ENCODE peak calls at places on chromosome 3, in eight cellular contexts. One of them, this sample, is unnamed.

GRCh38 chr3:31041161-31041978 is 146.9 kb upstream of the GADL1 start:
- DNase-seq in heart right ventricle: no peak
- DNase-seq in heart left ventricle: no peak
- DNase-seq in tibial artery: no peak
- DNase-seq in tibial nerve: no peak
- DNase-seq in transverse colon: no peak
- DNase-seq in right atrium auricular region: no peak
- DNase-seq in Panc1: peak
- DNase-seq in this sample: no peak

GRCh38 chr3:130896101-130896500 is 2.2 kb downstream of the ATP2C1 start:
- DNase-seq in heart right ventricle: no peak
- DNase-seq in heart left ventricle: no peak
- DNase-seq in tibial artery: no peak
- DNase-seq in tibial nerve: no peak
- DNase-seq in transverse colon: no peak
- DNase-seq in right atrium auricular region: no peak
- DNase-seq in Panc1: no peak
- DNase-seq in this sample: no peak

GRCh38 chr3:44992555-44993470 is 16.8 kb downstream of the EXOSC7 start:
- DNase-seq in heart right ventricle: no peak
- DNase-seq in heart left ventricle: no peak
- DNase-seq in tibial artery: no peak
- DNase-seq in tibial nerve: no peak
- DNase-seq in transverse colon: no peak
- DNase-seq in right atrium auricular region: no peak
- DNase-seq in Panc1: no peak
- DNase-seq in this sample: no peak

GRCh38 chr3:62874398-62875102 is 666 bp downstream of the CADPS start:
- DNase-seq in heart right ventricle: no peak
- DNase-seq in heart left ventricle: no peak
- DNase-seq in tibial artery: no peak
- DNase-seq in tibial nerve: no peak
- DNase-seq in transverse colon: no peak
- DNase-seq in right atrium auricular region: no peak
- DNase-seq in Panc1: no peak
- DNase-seq in this sample: no peak

GRCh38 chr3:107745354-107745753 is 222.6 kb downstream of the BBX start:
- DNase-seq in heart right ventricle: no peak
- DNase-seq in heart left ventricle: no peak
- DNase-seq in tibial artery: no peak
- DNase-seq in tibial nerve: no peak
- DNase-seq in transverse colon: no peak
- DNase-seq in right atrium auricular region: no peak
- DNase-seq in Panc1: no peak
- DNase-seq in this sample: no peak

GRCh38 chr3:71195492-71195891 is 388.0 kb downstream of the FOXP1 start:
- DNase-seq in heart right ventricle: no peak
- DNase-seq in heart left ventricle: no peak
- DNase-seq in tibial artery: no peak
- DNase-seq in tibial nerve: no peak
- DNase-seq in transverse colon: no peak
- DNase-seq in right atrium auricular region: no peak
- DNase-seq in Panc1: no peak
- DNase-seq in this sample: no peak

GRCh38 chr3:41075958-41076357 is 123.3 kb upstream of the CTNNB1 start:
- DNase-seq in heart right ventricle: peak
- DNase-seq in heart left ventricle: peak
- DNase-seq in tibial artery: peak
- DNase-seq in tibial nerve: peak
- DNase-seq in transverse colon: no peak
- DNase-seq in right atrium auricular region: peak
- DNase-seq in Panc1: no peak
- DNase-seq in this sample: no peak

GRCh38 chr3:78809941-78810340 is 957.9 kb downstream of the ROBO1 start:
- DNase-seq in heart right ventricle: no peak
- DNase-seq in heart left ventricle: no peak
- DNase-seq in tibial artery: no peak
- DNase-seq in tibial nerve: no peak
- DNase-seq in transverse colon: no peak
- DNase-seq in right atrium auricular region: no peak
- DNase-seq in Panc1: no peak
- DNase-seq in this sample: no peak

GRCh38 chr3:153513236-153513635 is 351.2 kb downstream of the RAP2B start:
- DNase-seq in heart right ventricle: no peak
- DNase-seq in heart left ventricle: no peak
- DNase-seq in tibial artery: no peak
- DNase-seq in tibial nerve: no peak
- DNase-seq in transverse colon: no peak
- DNase-seq in right atrium auricular region: no peak
- DNase-seq in Panc1: no peak
- DNase-seq in this sample: no peak

GRCh38 chr3:29415824-29416223 is 135.0 kb downstream of the RBMS3 start:
- DNase-seq in heart right ventricle: no peak
- DNase-seq in heart left ventricle: no peak
- DNase-seq in tibial artery: no peak
- DNase-seq in tibial nerve: no peak
- DNase-seq in transverse colon: no peak
- DNase-seq in right atrium auricular region: no peak
- DNase-seq in Panc1: no peak
- DNase-seq in this sample: no peak

GRCh38 chr3:171268677-171269076 is 191.5 kb downstream of the TNIK start:
- DNase-seq in heart right ventricle: no peak
- DNase-seq in heart left ventricle: no peak
- DNase-seq in tibial artery: no peak
- DNase-seq in tibial nerve: no peak
- DNase-seq in transverse colon: no peak
- DNase-seq in right atrium auricular region: no peak
- DNase-seq in Panc1: no peak
- DNase-seq in this sample: no peak

GRCh38 chr3:171267089-171267488 is 193.1 kb downstream of the TNIK start:
- DNase-seq in heart right ventricle: no peak
- DNase-seq in heart left ventricle: no peak
- DNase-seq in tibial artery: no peak
- DNase-seq in tibial nerve: no peak
- DNase-seq in transverse colon: no peak
- DNase-seq in right atrium auricular region: no peak
- DNase-seq in Panc1: no peak
- DNase-seq in this sample: no peak

GRCh38 chr3:171264758-171265157 is 195.4 kb downstream of the TNIK start:
- DNase-seq in heart right ventricle: no peak
- DNase-seq in heart left ventricle: no peak
- DNase-seq in tibial artery: no peak
- DNase-seq in tibial nerve: no peak
- DNase-seq in transverse colon: no peak
- DNase-seq in right atrium auricular region: no peak
- DNase-seq in Panc1: no peak
- DNase-seq in this sample: no peak

GRCh38 chr3:171269557-171269956 is 190.6 kb downstream of the TNIK start:
- DNase-seq in heart right ventricle: no peak
- DNase-seq in heart left ventricle: no peak
- DNase-seq in tibial artery: no peak
- DNase-seq in tibial nerve: no peak
- DNase-seq in transverse colon: no peak
- DNase-seq in right atrium auricular region: no peak
- DNase-seq in Panc1: no peak
- DNase-seq in this sample: no peak

DNA sequence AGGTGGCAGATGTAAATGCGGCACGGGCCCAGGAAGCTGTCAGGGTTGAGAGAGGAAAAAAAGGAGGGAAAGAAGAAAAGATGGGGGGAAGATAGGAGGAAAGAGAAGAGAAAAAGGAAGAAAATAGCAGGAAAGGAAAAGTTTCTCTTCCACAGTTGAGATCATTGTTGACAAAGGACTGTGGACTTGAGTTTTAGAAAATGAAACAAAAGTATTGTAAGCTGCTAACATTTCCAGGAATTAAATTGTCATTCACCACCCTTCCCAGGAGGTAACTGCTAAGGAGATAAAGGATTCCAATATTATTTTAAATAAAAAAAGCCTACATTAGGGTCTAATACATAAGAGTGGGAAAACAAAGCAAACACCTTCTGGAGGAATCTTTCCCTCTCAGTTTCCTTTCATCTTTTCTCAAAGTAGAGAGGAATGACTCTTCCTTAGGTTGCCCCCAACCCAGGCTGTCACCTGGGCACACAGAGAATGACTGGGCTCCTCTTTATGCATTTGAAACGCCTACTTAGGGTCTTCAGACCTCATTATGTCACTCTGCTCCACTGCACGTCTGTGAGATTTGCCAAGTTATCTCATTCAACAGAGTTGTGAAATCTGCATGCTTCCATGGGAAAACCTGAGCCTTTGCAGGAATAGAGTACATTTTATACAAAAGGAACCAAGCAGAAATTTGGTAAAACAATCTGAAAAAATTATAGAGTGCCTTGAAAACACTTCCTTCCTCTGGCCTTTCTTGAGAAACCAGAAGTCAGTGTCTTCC is 194.0 kb downstream of the TNIK start:
- DNase-seq in heart right ventricle: no peak
- DNase-seq in heart left ventricle: no peak
- DNase-seq in tibial artery: no peak
- DNase-seq in tibial nerve: no peak
- DNase-seq in transverse colon: no peak
- DNase-seq in right atrium auricular region: no peak
- DNase-seq in Panc1: no peak
- DNase-seq in this sample: no peak
- H3K27ac ChIP-seq in heart right ventricle: peak
- H3K27ac ChIP-seq in heart left ventricle: peak
- H3K27ac ChIP-seq in tibial artery: peak
- H3K27ac ChIP-seq in tibial nerve: no peak
- H3K27ac ChIP-seq in transverse colon: no peak
- H3K27ac ChIP-seq in right atrium auricular region: no peak
- H3K27ac ChIP-seq in Panc1: no peak
- H3K27ac ChIP-seq in this sample: no peak

DNA sequence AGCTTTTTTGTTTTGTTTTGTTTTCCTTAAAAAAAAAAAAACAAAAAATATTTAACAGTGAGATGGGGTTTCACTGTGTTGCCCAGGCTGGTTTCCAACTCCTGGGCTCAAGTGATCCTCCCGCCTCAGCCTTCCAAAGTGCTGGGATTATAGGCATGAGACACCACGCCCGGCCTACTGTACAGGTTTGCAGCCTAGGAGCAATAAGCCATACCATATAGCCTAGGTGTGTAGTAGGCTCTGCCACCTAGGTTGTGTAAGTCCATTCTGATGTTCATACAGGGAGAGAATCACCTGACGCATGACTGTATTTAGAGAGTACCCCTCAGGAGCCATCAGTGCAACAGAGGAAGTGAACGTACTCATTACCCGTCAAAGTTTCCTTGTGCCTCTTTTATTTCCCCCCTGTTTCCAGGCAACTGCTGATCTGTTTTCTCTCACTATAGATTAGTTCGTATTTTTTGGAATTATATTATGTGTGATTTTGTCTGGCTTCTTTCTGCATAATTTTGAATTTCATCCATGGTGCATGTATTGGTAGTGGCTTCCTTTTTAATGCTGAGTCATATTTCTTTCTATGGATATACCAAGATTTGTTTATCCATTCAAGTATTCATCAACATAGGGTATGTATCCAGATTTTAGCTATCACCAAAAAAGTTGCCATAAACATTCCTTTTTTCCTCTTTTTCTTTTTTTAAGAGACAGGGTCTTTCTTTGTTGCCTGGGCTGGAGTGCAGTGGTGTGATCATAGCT is 9.9 kb downstream of the ACAD9 start:
- DNase-seq in heart right ventricle: no peak
- DNase-seq in heart left ventricle: no peak
- DNase-seq in tibial artery: no peak
- DNase-seq in tibial nerve: no peak
- DNase-seq in transverse colon: no peak
- DNase-seq in right atrium auricular region: no peak
- DNase-seq in Panc1: no peak
- DNase-seq in this sample: no peak
- H3K27ac ChIP-seq in heart right ventricle: no peak
- H3K27ac ChIP-seq in heart left ventricle: no peak
- H3K27ac ChIP-seq in tibial artery: no peak
- H3K27ac ChIP-seq in tibial nerve: no peak
- H3K27ac ChIP-seq in transverse colon: no peak
- H3K27ac ChIP-seq in right atrium auricular region: no peak
- H3K27ac ChIP-seq in Panc1: no peak
- H3K27ac ChIP-seq in this sample: no peak

DNA sequence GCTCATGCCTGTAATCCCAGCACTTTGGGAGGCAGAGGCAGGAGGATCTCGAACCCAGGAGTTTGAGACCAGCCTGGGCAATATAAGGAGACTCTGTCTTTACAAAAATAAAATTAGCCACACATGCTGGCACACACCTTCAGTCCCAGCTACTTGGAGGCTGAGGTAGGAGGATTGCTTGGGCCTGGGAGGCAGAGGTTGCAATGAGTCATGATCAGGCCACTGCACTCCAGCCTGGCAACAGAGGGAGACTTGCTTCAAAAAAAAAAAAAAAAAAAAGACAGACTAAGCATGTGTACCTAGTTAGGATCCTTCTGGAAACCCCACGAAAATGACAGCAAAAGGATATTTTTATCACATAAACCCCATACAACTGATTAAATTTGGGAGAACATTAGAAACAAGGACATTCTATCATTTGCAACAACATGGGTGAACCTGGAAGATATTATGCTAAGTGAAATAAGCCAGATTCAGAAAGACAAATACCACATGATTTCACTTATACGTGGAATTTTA is 44.9 kb downstream of the METTL6 start:
- DNase-seq in heart right ventricle: no peak
- DNase-seq in heart left ventricle: no peak
- DNase-seq in tibial artery: no peak
- DNase-seq in tibial nerve: no peak
- DNase-seq in transverse colon: no peak
- DNase-seq in right atrium auricular region: no peak
- DNase-seq in Panc1: no peak
- DNase-seq in this sample: no peak
- H3K27ac ChIP-seq in heart right ventricle: no peak
- H3K27ac ChIP-seq in heart left ventricle: no peak
- H3K27ac ChIP-seq in tibial artery: no peak
- H3K27ac ChIP-seq in tibial nerve: no peak
- H3K27ac ChIP-seq in transverse colon: no peak
- H3K27ac ChIP-seq in right atrium auricular region: no peak
- H3K27ac ChIP-seq in Panc1: no peak
- H3K27ac ChIP-seq in this sample: no peak

DNA sequence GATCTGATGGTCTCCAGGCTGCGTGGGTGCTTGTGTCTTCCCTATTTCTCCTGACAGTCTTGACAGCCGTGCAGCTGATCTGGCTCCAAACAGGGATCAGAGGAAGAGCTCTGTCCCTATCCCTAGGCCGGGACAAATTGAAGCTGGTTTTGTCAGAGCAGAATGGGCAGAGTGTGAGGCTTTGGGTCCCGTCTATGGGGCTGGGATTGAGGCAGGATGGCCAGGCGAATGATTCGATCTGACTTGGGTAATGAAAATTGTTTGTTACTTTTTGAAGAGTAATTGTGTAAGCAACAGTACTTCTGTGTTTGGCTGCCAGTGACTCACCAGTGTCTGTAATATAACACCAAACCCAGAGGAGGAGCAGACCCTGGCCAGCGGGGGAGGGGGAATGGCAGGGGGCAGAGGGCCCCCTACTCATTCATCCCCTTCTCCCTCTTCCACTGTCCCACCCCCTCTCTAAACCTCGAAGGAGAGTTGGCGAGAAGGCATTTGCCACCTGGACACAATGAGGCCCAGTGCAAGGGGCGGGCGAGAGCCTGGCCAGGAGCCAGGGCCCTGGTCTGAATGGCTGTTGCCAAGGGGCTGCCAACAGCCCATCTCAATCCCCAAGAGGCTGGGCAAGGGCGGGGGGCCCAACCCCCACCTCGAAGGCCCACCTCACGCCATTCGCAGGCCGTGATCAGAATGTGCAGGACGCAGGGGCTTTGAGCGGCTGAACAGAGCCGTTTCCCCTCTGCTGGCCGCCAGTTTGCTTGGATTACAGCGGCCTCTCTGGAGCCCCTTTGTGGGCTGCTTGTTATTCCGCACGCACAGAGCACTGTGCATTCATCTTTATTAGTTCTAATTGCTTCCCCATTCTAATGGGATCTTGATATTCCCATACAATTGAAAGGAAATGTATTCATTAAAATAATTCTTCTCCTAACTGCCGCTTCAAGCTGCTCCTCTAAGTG is 5.1 kb upstream of the MAGEF1 start:
- DNase-seq in heart right ventricle: peak
- DNase-seq in heart left ventricle: peak
- DNase-seq in tibial artery: no peak
- DNase-seq in tibial nerve: peak
- DNase-seq in transverse colon: no peak
- DNase-seq in right atrium auricular region: peak
- DNase-seq in Panc1: no peak
- DNase-seq in this sample: peak
- H3K27ac ChIP-seq in heart right ventricle: peak
- H3K27ac ChIP-seq in heart left ventricle: peak
- H3K27ac ChIP-seq in tibial artery: peak
- H3K27ac ChIP-seq in tibial nerve: peak
- H3K27ac ChIP-seq in transverse colon: peak
- H3K27ac ChIP-seq in right atrium auricular region: peak
- H3K27ac ChIP-seq in Panc1: no peak
- H3K27ac ChIP-seq in this sample: peak